ENCODE peak calls at places on chromosomes 6 and 20, in five cellular contexts. E is SK-N-SH; X is PC-3; A is CD4-positive, alpha-beta T cell; B is brain microvascular endothelial cell. Y is an unnamed sample.
A peak's percentile ranks its signal among the peaks of the same experiment; 100 is the strongest.

GRCh38 chr20:50982372-50982771 is 23.8 kb downstream of the MOCS3 start:
- DNase-seq in E (no peak), X (peak; percentile 100), A (no peak), B (peak; percentile 91), Y (peak; percentile 95)

GRCh38 chr6:110826236-110827129 is 11.2 kb upstream of the CDK19 start:
- DNase-seq in E (no peak), X (peak; percentile 58), A (no peak), B (no peak), Y (no peak)

GRCh38 chr6:16302721-16303552 is 64.5 kb downstream of the GMPR start:
- DNase-seq in E (no peak), X (no peak), A (no peak), B (no peak), Y (no peak)

GRCh38 chr6:145086197-145086596 is 649.1 kb downstream of the EPM2A start:
- DNase-seq in E (no peak), X (no peak), A (no peak), B (peak; percentile 59), Y (no peak)

GRCh38 chr6:136344420-136344819 is 54.8 kb upstream of the BCLAF1 start:
- DNase-seq in E (no peak), X (peak; percentile 16), A (no peak), B (peak; percentile 59), Y (no peak)

GRCh38 chr6:140857734-140858380 is 1274.9 kb upstream of the GJE1 start:
- DNase-seq in E (no peak), X (peak; percentile 63), A (no peak), B (peak; percentile 88), Y (peak; percentile 57)

GRCh38 chr6:5981274-5982026 is 25.3 kb downstream of the NRN1 start:
- DNase-seq in E (no peak), X (peak; percentile 76), A (no peak), B (peak; percentile 83), Y (peak; percentile 54)

GRCh38 chr6:111642463-111643158 is 36.9 kb upstream of the TRAF3IP2 start:
- DNase-seq in E (peak; percentile 66), X (peak; percentile 65), A (peak; percentile 7), B (peak; percentile 66), Y (peak; percentile 36)

GRCh38 chr20:59765599-59766177 is 161.3 kb downstream of the PHACTR3 start:
- DNase-seq in E (no peak), X (peak; percentile 28), A (no peak), B (no peak), Y (peak; percentile 58)

GRCh38 chr20:1397710-1398109 is 4.9 kb upstream of the FKBP1A start:
- DNase-seq in E (no peak), X (no peak), A (no peak), B (no peak), Y (no peak)

GRCh38 chr6:27805347-27805746 is 106.8 kb downstream of the OR2B2 start:
- DNase-seq in E (no peak), X (no peak), A (no peak), B (no peak), Y (no peak)

GRCh38 chr6:64012351-64013060 is 376.9 kb downstream of the PHF3 start:
- DNase-seq in E (peak; percentile 75), X (peak; percentile 73), A (no peak), B (peak; percentile 2), Y (peak; percentile 46)

GRCh38 chr6:126891158-126891557 is 227.3 kb upstream of the RSPO3 start:
- DNase-seq in E (no peak), X (no peak), A (no peak), B (no peak), Y (no peak)

GRCh38 chr6:33725222-33725621 is 13.7 kb upstream of the UQCC2 start:
- DNase-seq in E (no peak), X (no peak), A (no peak), B (no peak), Y (no peak)

GRCh38 chr6:151317206-151317994 is 74.0 kb downstream of the ZBTB2 start:
- DNase-seq in E (no peak), X (peak; percentile 62), A (no peak), B (peak; percentile 69), Y (peak; percentile 49)

GRCh38 chr6:124661231-124661630 is 301.0 kb upstream of the RNF217 start:
- DNase-seq in E (no peak), X (no peak), A (no peak), B (no peak), Y (no peak)

GRCh38 chr6:107620736-107621135 is 130.8 kb downstream of the SOBP start:
- DNase-seq in E (no peak), X (no peak), A (no peak), B (no peak), Y (no peak)

GRCh38 chr6:51147756-51148155 is 329.1 kb downstream of the TFAP2B start:
- DNase-seq in E (no peak), X (peak; percentile 67), A (no peak), B (no peak), Y (no peak)

GRCh38 chr20:44517454-44517853 is 4.4 kb downstream of the SERINC3 start:
- DNase-seq in E (no peak), X (no peak), A (no peak), B (no peak), Y (no peak)

GRCh38 chr6:96836579-96837137 is 619 bp downstream of the GPR63 start:
- DNase-seq in E (peak; percentile 76), X (no peak), A (no peak), B (peak; percentile 14), Y (no peak)

GRCh38 chr20:49456646-49457045 is 25.8 kb downstream of the KCNB1 start:
- DNase-seq in E (no peak), X (no peak), A (no peak), B (no peak), Y (no peak)

GRCh38 chr6:122569372-122569771 is 40.8 kb upstream of the PKIB start:
- DNase-seq in E (no peak), X (no peak), A (no peak), B (no peak), Y (no peak)

GRCh38 chr6:24492475-24492874 is 2.3 kb upstream of the ALDH5A1 start:
- DNase-seq in E (no peak), X (no peak), A (no peak), B (no peak), Y (no peak)

GRCh38 chr20:19901226-19901625 is 115.9 kb upstream of the NAA20 start:
- DNase-seq in E (no peak), X (peak; percentile 58), A (no peak), B (no peak), Y (no peak)

GRCh38 chr6:12419626-12420272 is 129.6 kb downstream of the EDN1 start:
- DNase-seq in E (no peak), X (no peak), A (no peak), B (no peak), Y (no peak)

GRCh38 chr6:113351183-113351834 is 505.8 kb upstream of the MARCKS start:
- DNase-seq in E (no peak), X (peak; percentile 9), A (no peak), B (peak; percentile 59), Y (no peak)

GRCh38 chr6:20808984-20809383 is 274.7 kb downstream of the CDKAL1 start:
- DNase-seq in E (no peak), X (no peak), A (no peak), B (no peak), Y (no peak)

GRCh38 chr20:4813839-4814695 is 92.4 kb downstream of the PRND start:
- DNase-seq in E (no peak), X (peak; percentile 36), A (peak; percentile 42), B (no peak), Y (no peak)

GRCh38 chr6:34241351-34242215 is 4.9 kb downstream of the HMGA1 start:
- DNase-seq in E (no peak), X (no peak), A (no peak), B (no peak), Y (no peak)

DNA sequence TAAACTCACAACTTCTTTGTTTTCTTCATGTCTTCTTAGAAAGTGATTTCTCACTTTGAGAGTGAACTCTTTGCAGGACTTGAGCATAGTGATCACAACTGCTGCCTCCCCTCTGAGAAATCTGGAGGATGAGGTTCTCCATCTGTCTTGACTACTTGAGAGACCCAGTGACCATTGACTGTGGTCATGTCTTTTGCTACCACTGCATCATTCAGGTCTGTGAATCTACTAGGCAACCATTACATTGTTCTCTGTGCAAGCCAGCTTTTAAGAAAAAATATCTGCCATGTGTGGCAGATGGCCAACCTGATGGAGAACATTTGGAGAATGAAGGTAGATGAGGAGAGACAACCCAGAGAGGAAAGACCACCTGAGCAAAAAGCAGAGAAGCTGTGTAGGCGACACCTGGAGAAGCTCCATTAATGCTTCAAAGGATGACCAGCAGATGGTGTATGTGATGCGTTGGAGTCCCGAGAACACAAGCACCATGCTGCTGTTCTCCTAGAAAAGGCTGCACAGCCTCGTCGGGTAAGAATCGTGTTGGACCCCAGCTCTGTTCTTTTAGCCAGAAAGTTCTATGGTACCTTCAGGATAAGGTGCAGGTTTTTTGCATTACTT is 25.1 kb upstream of the TRIM26 start:
- DNase-seq in E (peak; percentile 44), X (peak; percentile 71), A (no peak), B (peak; percentile 34), Y (no peak)
- TF ChIP-seq CTCF in E (peak; percentile 29), X (peak; percentile 76), A (peak; percentile 41), B (peak; percentile 64), Y (no peak)

GRCh38 chr6:73079978-73080377 is 145.3 kb downstream of the KHDC1L start:
- DNase-seq in E (no peak), X (peak; percentile 66), A (no peak), B (no peak), Y (no peak)
- H3K27ac ChIP-seq in E (peak overlapping the region; percentile 22), X (peak overlapping the region; percentile 100), A (no peak overlapping the region), B (peak overlapping the region; percentile 65), Y (no peak overlapping the region)

GRCh38 chr20:33811763-33812672 is 870 bp downstream of the CHMP4B start:
- DNase-seq in E (peak; percentile 48), X (peak; percentile 66), A (no peak), B (peak; percentile 82), Y (peak; percentile 97)

GRCh38 chr20:33808388-33808787 is 2.8 kb upstream of the CHMP4B start:
- DNase-seq in E (no peak), X (no peak), A (no peak), B (no peak), Y (no peak)

GRCh38 chr20:33814238-33814712 is 3.1 kb downstream of the CHMP4B start:
- DNase-seq in E (no peak), X (no peak), A (no peak), B (no peak), Y (no peak)

GRCh38 chr20:33812673-33813462 is 1.7 kb downstream of the CHMP4B start:
- DNase-seq in E (peak; percentile 33), X (peak; percentile 28), A (no peak), B (no peak), Y (peak; percentile 38)

GRCh38 chr20:33810885-33811762 is at the start of gene CHMP4B:
- DNase-seq in E (peak; percentile 97), X (peak; percentile 99), A (peak; percentile 99), B (peak; percentile 98), Y (peak; percentile 100)
- TF ChIP-seq CTCF in E (no peak), X (no peak), A (no peak), B (no peak), Y (no peak)

GRCh38 chr20:32464401-32465091 is 106.4 kb downstream of the ASXL1 start:
- DNase-seq in E (no peak), X (no peak), A (no peak), B (no peak), Y (no peak)
- H3K27ac ChIP-seq in E (peak overlapping the region; percentile 60), X (no peak overlapping the region), A (no peak overlapping the region), B (peak overlapping the region; percentile 87), Y (no peak overlapping the region)

Y was measured in RWPE1.